ENCODE peak calls at places on chromosomes 13 and 19, in eight cellular contexts. P is DMS53; Z is renal cortical epithelial cell; E is HTR-8/SVneo; D is stimulated activated CD4-positive, alpha-beta T cell treated with anti-CD3 and anti-CD28 coated beads, Interleukin-4, amount 100 ng/mL, for 48 hours; Y is hippocampal formation; U is AG09319; W is omental fat pad. A is an unnamed sample.

GRCh38 chr13:67033170-67033569 is 197.0 kb downstream of the PCDH9 start:
- DNase-seq in D (no peak), Z (no peak), Y (no peak), U (no peak), P (no peak), W (no peak), E (no peak), A (no peak)

GRCh38 chr19:35265126-35265995 is 3.4 kb upstream of the USF2 start:
- DNase-seq in Y (no peak), D (no peak), E (no peak), W (no peak), Z (no peak), P (no peak), U (no peak), A (no peak)

GRCh38 chr13:109700176-109700575 is 86.2 kb downstream of the IRS2 start:
- DNase-seq in W (no peak), U (peak), Z (peak), Y (peak), P (peak), E (peak), D (no peak), A (no peak)

GRCh38 chr19:31141301-31141700 is 207.9 kb downstream of the TSHZ3 start:
- DNase-seq in P (no peak), E (no peak), D (no peak), Y (no peak), U (no peak), W (no peak), Z (no peak), A (no peak)

GRCh38 chr19:7932276-7932929 is 6.5 kb upstream of the CTXN1 start:
- DNase-seq in W (no peak), E (no peak), Z (no peak), D (no peak), Y (no peak), P (no peak), U (no peak), A (no peak)

GRCh38 chr13:24251525-24251924 is 57.9 kb upstream of the C1QTNF9 start:
- DNase-seq in P (no peak), U (no peak), E (no peak), W (no peak), Y (no peak), Z (no peak), D (peak), A (no peak)

GRCh38 chr13:35700661-35701060 is 224.2 kb upstream of the MAB21L1 start:
- DNase-seq in W (no peak), P (no peak), Z (no peak), U (no peak), Y (no peak), D (no peak), E (no peak), A (no peak)

GRCh38 chr19:55304279-55304978 is 20.6 kb downstream of the BRSK1 start:
- DNase-seq in Z (no peak), D (peak), Y (no peak), W (no peak), E (peak), U (no peak), P (peak), A (no peak)

GRCh38 chr13:58004761-58005160 is 373.2 kb downstream of the PCDH17 start:
- DNase-seq in D (no peak), E (no peak), P (no peak), U (no peak), Z (no peak), Y (no peak), W (no peak), A (no peak)

GRCh38 chr19:54436031-54436523 is 12.9 kb upstream of the LENG8 start:
- DNase-seq in U (no peak), W (no peak), Y (no peak), P (no peak), Z (no peak), E (no peak), D (no peak), A (peak)

GRCh38 chr13:73521970-73522549 is 463.3 kb downstream of the KLF5 start:
- DNase-seq in Y (no peak), P (no peak), D (no peak), Z (no peak), W (no peak), E (no peak), U (no peak), A (no peak)

GRCh38 chr13:52348081-52348480 is 57.9 kb downstream of the THSD1 start:
- DNase-seq in P (no peak), D (no peak), W (no peak), E (peak), Z (peak), U (peak), Y (no peak), A (no peak)

GRCh38 chr13:51760592-51760991 is 43.4 kb downstream of the DHRS12 start:
- DNase-seq in E (no peak), W (no peak), Z (no peak), U (no peak), P (no peak), D (no peak), Y (peak), A (peak)

GRCh38 chr13:46146898-46147297 is 35.1 kb downstream of the LCP1 start:
- DNase-seq in W (no peak), U (no peak), P (peak), Y (no peak), E (no peak), Z (no peak), D (no peak), A (no peak)

GRCh38 chr13:97749174-97749573 is 204.3 kb upstream of the IPO5 start:
- DNase-seq in D (no peak), Y (no peak), Z (peak), E (no peak), U (no peak), P (peak), W (no peak), A (no peak)

GRCh38 chr19:5170329-5170745 is 170.3 kb downstream of the PTPRS start:
- DNase-seq in E (no peak), W (no peak), D (peak), Y (no peak), Z (no peak), P (no peak), U (no peak), A (no peak)

GRCh38 chr19:12834976-12835757 is 788 bp upstream of the RTBDN start:
- DNase-seq in Y (no peak), D (no peak), P (peak), E (no peak), Z (no peak), W (no peak), U (no peak), A (no peak)

GRCh38 chr13:93847162-93847561 is 620.6 kb downstream of the GPC6 start:
- DNase-seq in E (no peak), D (no peak), Z (peak), P (no peak), Y (no peak), U (no peak), W (no peak), A (no peak)

GRCh38 chr13:51564252-51564651 is 20.0 kb upstream of the WDFY2 start:
- DNase-seq in U (no peak), Y (no peak), E (no peak), P (no peak), D (no peak), Z (no peak), W (no peak), A (no peak)

A was measured in substantia nigra.